ENCODE peak calls at places on chromosomes 7 and 10, in eight cellular contexts. A is gastrocnemius medialis, U is K562, O is uterus, E is Peyer's patch, B is breast epithelium, X is HCT116, P is adrenal gland. H is an unnamed sample. For H3K36me3, the result is how much of the 10 kb centered on the place peaks cover.

GRCh38 chr7:46559194-46559576 is 638.1 kb upstream of the IGFBP3 start:
- DNase-seq in B (no peak), P (no peak), A (no peak), E (no peak), X (no peak), O (peak), U (no peak), H (no peak)

GRCh38 chr10:69455009-69455763 is 3.9 kb downstream of the TSPAN15 start:
- DNase-seq in U (no peak), B (no peak), P (no peak), E (no peak), A (no peak), O (no peak), X (no peak), H (no peak)

GRCh38 chr10:16674147-16674703 is 143.0 kb downstream of the RSU1 start:
- DNase-seq in A (no peak), X (no peak), O (no peak), E (no peak), U (no peak), P (no peak), B (no peak), H (no peak)

GRCh38 chr10:65769828-65770227 is 1156.0 kb upstream of the LRRTM3 start:
- DNase-seq in A (no peak), E (no peak), O (no peak), P (no peak), X (no peak), U (no peak), B (no peak), H (no peak)

GRCh38 chr7:24365606-24366005 is 81.6 kb downstream of the NPY start:
- DNase-seq in B (no peak), E (no peak), O (no peak), X (no peak), P (no peak), A (no peak), U (no peak), H (no peak)

GRCh38 chr10:14787938-14788337 is 13.2 kb upstream of the FAM107B start:
- DNase-seq in P (no peak), O (no peak), U (no peak), X (no peak), E (no peak), A (no peak), B (no peak), H (no peak)

GRCh38 chr7:158864833-158865232 is 8.5 kb downstream of the DYNC2I1 start:
- DNase-seq in X (no peak), O (no peak), P (no peak), B (no peak), E (no peak), A (no peak), U (no peak), H (no peak)

GRCh38 chr7:86643478-86644281 is at the start of gene GRM3:
- DNase-seq in B (no peak), X (no peak), P (peak), E (no peak), O (no peak), A (no peak), U (no peak), H (no peak)

GRCh38 chr7:100886142-100886935 is 3.2 kb downstream of the UFSP1 start:
- DNase-seq in U (peak), E (no peak), B (no peak), A (no peak), O (no peak), X (no peak), P (no peak), H (no peak)

GRCh38 chr10:121823993-121824463 is 103.8 kb downstream of the ATE1 start:
- DNase-seq in P (no peak), X (peak), A (no peak), E (no peak), U (peak), O (no peak), B (no peak), H (no peak)

GRCh38 chr7:140996-141395 is 51.4 kb upstream of the FAM20C start:
- DNase-seq in B (no peak), A (no peak), U (no peak), O (no peak), E (no peak), X (no peak), P (no peak), H (no peak)

GRCh38 chr7:66374141-66374540 is 169.0 kb downstream of the TPST1 start:
- DNase-seq in U (no peak), A (no peak), B (no peak), E (no peak), O (no peak), X (no peak), P (no peak), H (no peak)

GRCh38 chr7:57179776-57180415 is 47.7 kb upstream of the ZNF479 start:
- DNase-seq in O (no peak), X (no peak), U (no peak), A (no peak), B (no peak), E (no peak), P (no peak), H (no peak)

GRCh38 chr10:25536027-25536426 is 361.2 kb downstream of the GPR158 start:
- DNase-seq in E (no peak), A (no peak), O (no peak), P (no peak), U (no peak), B (no peak), X (no peak), H (no peak)

DNA sequence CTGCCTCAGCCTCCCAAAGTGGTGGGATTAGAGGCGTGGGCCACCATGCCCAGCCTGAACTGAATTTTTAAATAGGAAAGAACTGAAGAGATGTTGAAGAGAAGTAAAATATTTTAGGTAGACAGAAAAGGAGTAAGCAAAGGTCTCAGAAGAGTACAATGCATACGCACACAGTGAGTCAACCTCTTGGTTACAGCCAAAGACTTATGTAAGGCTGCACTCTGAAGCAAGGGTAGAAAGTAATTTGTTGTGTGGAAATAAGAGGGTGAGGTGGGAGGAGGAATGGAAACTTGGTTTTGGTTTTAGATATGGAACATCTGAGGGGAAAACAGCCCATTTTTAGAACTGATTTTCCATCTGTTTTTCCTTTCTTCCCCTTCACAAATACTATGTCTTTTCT is 17.6 kb downstream of the KRIT1 start:
- DNase-seq in O (no peak), U (no peak), E (no peak), P (no peak), X (no peak), B (no peak), A (no peak), H (no peak)
- H3K36me3 ChIP-seq in O (under half), U (half or more), E (under half), P (half or more), X (under half), B (under half), A (half or more), H (under half)

GRCh38 chr7:36390199-36391090 is 783 bp downstream of the ANLN start:
- DNase-seq in B (peak), X (peak), E (no peak), P (peak), U (peak), O (peak), A (no peak), H (peak)
- TF ChIP-seq POLR2A in B (no peak), X (no peak), E (no peak), P (no peak), U (peak), O (no peak), A (no peak), H (peak)

GRCh38 chr10:64601298-64601697 is 1080.1 kb downstream of the REEP3 start:
- DNase-seq in X (no peak), P (no peak), O (no peak), A (no peak), U (no peak), B (no peak), E (no peak), H (no peak)

GRCh38 chr10:64594072-64594471 is 1072.9 kb downstream of the REEP3 start:
- DNase-seq in X (no peak), P (no peak), O (no peak), E (no peak), U (no peak), B (no peak), A (no peak), H (no peak)

GRCh38 chr10:64598604-64599003 is 1077.4 kb downstream of the REEP3 start:
- DNase-seq in X (no peak), A (no peak), B (no peak), P (no peak), E (no peak), U (no peak), O (no peak), H (no peak)
- H3K36me3 ChIP-seq in X (under half), A (under half), B (under half), P (under half), E (under half), U (under half), O (under half), H (under half)

GRCh38 chr10:73252445-73253225 is at the start of gene MRPS16:
- DNase-seq in E (peak), P (peak), B (peak), X (peak), U (peak), A (peak), O (peak), H (peak)
- TF ChIP-seq POLR2A in E (peak), P (peak), B (peak), X (peak), U (peak), A (peak), O (peak), H (peak)

DNA sequence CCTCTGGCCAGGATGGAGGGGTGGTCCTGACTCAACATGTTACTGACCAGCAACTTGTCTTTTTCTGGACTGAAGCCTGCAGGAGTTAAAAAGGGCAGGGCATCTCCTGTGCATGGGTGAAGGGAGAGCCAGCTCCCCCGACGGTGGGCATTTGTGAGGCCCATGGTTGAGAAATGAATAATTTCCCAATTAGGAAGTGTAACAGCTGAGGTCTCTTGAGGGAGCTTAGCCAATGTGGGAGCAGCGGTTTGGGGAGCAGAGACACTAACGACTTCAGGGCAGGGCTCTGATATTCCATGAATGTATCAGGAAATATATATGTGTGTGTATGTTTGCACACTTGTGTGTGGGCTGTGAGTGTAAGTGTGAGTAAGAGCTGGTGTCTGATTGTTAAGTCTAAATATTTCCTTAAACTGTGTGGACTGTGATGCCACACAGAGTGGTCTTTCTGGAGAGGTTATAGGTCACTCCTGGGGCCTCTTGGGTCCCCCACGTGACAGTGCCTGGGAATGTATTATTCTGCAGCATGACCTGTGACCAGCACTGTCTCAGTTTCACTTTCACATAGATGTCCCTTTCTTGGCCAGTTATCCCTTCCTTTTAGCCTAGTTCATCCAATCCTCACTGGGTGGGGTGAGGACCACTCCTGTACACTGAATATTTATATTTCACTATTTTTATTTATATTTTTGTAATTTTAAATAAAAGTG is 6.0 kb downstream of the PLAU start:
- DNase-seq in P (no peak), O (no peak), B (no peak), X (no peak), A (no peak), E (no peak), U (no peak), H (peak)
- H3K36me3 ChIP-seq in P (under half), O (under half), B (under half), X (under half), A (under half), E (under half), U (under half), H (under half)

GRCh38 chr10:97714401-97715258 is 1.1 kb downstream of the MARVELD1 start:
- DNase-seq in P (peak), X (no peak), O (peak), U (peak), A (peak), B (peak), E (peak), H (peak)
- TF ChIP-seq POLR2A in P (no peak), X (no peak), O (peak), U (no peak), A (no peak), B (no peak), E (no peak), H (peak)

DNA sequence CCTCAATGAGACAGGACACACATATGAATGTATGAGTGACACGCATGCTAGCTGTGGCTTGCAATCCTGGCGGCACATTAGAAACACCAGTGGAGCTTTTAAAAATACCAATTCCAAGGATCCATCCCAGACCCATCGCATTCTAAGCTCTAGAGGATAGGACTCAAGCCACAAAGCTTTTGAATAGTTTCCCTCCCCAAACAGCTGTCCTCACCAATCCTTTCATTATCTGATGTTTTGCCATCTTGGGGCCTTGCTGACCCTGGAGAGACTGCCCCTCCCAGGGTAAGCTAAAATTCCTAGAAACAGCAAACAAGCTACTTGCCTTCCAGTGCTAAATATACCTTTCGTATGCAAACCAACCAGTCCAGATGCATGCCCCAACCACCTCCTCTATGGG is 8.9 kb upstream of the TM9SF3 start:
- DNase-seq in E (no peak), O (no peak), X (no peak), P (no peak), A (no peak), U (no peak), B (no peak), H (no peak)
- H3K36me3 ChIP-seq in E (under half), O (under half), X (under half), P (under half), A (under half), U (under half), B (under half), H (under half)

DNA sequence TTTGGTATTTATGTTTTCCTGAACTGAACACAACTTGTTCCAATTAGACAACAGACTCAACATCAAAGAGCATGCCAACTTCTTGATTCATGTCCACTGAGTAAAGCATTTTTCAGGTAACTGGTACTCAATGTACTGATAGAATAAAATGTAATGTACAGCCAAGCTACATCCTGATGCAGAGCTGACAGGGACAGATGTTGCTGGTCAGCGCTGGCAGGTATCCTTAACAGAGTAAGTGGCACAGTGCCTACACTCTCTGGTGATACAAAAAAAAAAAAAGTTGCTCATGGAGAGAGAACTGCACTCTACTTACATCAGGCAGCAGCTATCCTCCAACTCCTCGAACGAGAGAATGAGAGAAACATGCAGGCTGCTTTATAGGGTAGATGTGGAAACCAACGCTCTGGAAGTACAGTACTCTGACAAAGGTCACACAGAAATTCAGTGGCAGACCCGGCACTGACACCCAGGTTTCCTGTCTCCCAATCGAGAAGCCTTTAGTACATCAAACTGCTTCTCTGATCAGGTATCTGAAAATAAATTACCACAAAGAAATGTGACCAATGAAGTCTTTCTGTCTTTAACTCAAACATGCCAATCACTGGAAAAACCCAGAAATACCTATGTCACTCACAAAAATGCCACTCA is 4.6 kb downstream of the ITGB1 start:
- DNase-seq in O (no peak), P (no peak), E (no peak), X (no peak), A (no peak), B (no peak), U (no peak), H (no peak)
- TF ChIP-seq POLR2A in O (no peak), P (no peak), E (no peak), X (no peak), A (no peak), B (no peak), U (no peak), H (no peak)

GRCh38 chr7:47633134-47633533 is 51.2 kb upstream of the TNS3 start:
- DNase-seq in E (no peak), A (no peak), B (no peak), X (no peak), P (no peak), U (no peak), O (no peak), H (no peak)
- H3K36me3 ChIP-seq in E (under half), A (under half), B (under half), X (under half), P (under half), U (under half), O (under half), H (under half)

DNA sequence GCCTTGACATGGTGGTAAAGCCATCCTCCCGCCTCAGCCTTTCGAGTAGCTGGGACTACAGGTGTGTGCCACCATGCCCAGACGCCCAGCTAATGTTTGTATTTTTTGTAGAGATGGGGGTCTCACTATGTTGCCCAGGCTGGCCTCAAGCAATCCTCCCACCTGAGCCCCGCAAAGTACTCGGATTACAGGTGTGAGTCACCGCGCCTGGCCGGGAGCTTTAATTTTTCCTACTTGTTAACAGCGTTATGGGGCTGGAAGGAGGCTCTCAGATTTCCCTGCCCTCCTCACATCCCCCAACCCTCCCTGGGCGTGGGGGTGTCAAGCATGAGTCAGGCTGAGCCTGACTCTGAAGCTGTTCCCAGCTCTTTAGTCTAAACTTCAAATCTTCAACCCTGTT is 8.3 kb downstream of the ALKBH4 start:
- DNase-seq in B (no peak), X (peak), E (no peak), U (no peak), P (no peak), A (no peak), O (no peak), H (no peak)
- TF ChIP-seq POLR2A in B (no peak), X (no peak), E (no peak), U (no peak), P (no peak), A (no peak), O (no peak), H (no peak)